ENCODE peak calls at places on chromosomes 7 and 10, in eight cellular contexts. M is stimulated activated CD4-positive, alpha-beta T cell treated with anti-CD3 and anti-CD28 coated beads, Interleukin-2, amount 100 ng/mL, for 48 hours; G is HuH-7; V is HEK293T; W is NAMALWA; Y is iPS DF 6.9; R is globus pallidus; P is fibroblast of lung. H is an unnamed sample.

GRCh38 chr7:4189151-4189570 is 492.9 kb upstream of the FOXK1 start:
- DNase-seq in M (no peak), G (no peak), V (no peak), W (no peak), Y (no peak), R (peak; percentile 59), P (peak; percentile 69), H (peak; percentile 82)

GRCh38 chr7:69114374-69114773 is 483.9 kb upstream of the AUTS2 start:
- DNase-seq in M (no peak), G (no peak), V (no peak), W (no peak), Y (no peak), R (no peak), P (peak; percentile 79), H (no peak)

GRCh38 chr10:132698211-132698751 is 87.7 kb downstream of the NKX6-2 start:
- DNase-seq in M (no peak), G (no peak), V (no peak), W (no peak), Y (no peak), R (no peak), P (no peak), H (no peak)

GRCh38 chr10:387949-388660 is 252.8 kb downstream of the ZMYND11 start:
- DNase-seq in M (no peak), G (peak; percentile 32), V (no peak), W (no peak), Y (no peak), R (peak; percentile 57), P (no peak), H (no peak)

GRCh38 chr7:45080265-45080957 is 8.4 kb downstream of the NACAD start:
- DNase-seq in M (no peak), G (no peak), V (no peak), W (peak; percentile 32), Y (no peak), R (no peak), P (no peak), H (no peak)

GRCh38 chr7:16840094-16840493 is 35.3 kb upstream of the AGR2 start:
- DNase-seq in M (no peak), G (no peak), V (no peak), W (no peak), Y (no peak), R (no peak), P (no peak), H (no peak)

GRCh38 chr10:12703141-12703540 is 298.4 kb downstream of the CCDC3 start:
- DNase-seq in M (no peak), G (no peak), V (no peak), W (no peak), Y (no peak), R (no peak), P (peak; percentile 63), H (no peak)

GRCh38 chr10:56487746-56488145 is 126.7 kb upstream of the ZWINT start:
- DNase-seq in M (no peak), G (no peak), V (no peak), W (no peak), Y (no peak), R (no peak), P (no peak), H (no peak)

GRCh38 chr10:31274310-31274709 is 44.7 kb upstream of the ZEB1 start:
- DNase-seq in M (no peak), G (no peak), V (no peak), W (no peak), Y (no peak), R (no peak), P (no peak), H (no peak)

GRCh38 chr7:155594163-155594732 is 47.9 kb upstream of the CNPY1 start:
- DNase-seq in M (no peak), G (no peak), V (no peak), W (no peak), Y (no peak), R (no peak), P (no peak), H (no peak)

GRCh38 chr7:135856356-135857144 is 107.9 kb upstream of the FAM180A start:
- DNase-seq in M (no peak), G (no peak), V (no peak), W (no peak), Y (no peak), R (no peak), P (peak; percentile 99), H (peak; percentile 92)

GRCh38 chr7:50663396-50664102 is 98.3 kb upstream of the DDC start:
- DNase-seq in M (no peak), G (no peak), V (no peak), W (no peak), Y (no peak), R (peak; percentile 65), P (no peak), H (no peak)

GRCh38 chr7:43553999-43554398 is 28.9 kb upstream of the STK17A start:
- DNase-seq in M (no peak), G (no peak), V (no peak), W (no peak), Y (no peak), R (no peak), P (peak; percentile 23), H (no peak)

GRCh38 chr10:122142652-122143237 is 128.4 kb upstream of the BTBD16 start:
- DNase-seq in M (peak; percentile 44), G (peak; percentile 72), V (peak; percentile 85), W (peak; percentile 32), Y (no peak), R (peak; percentile 63), P (no peak), H (no peak)

GRCh38 chr7:5377279-5377678 is 46.4 kb downstream of the TNRC18 start:
- DNase-seq in M (no peak), G (no peak), V (no peak), W (no peak), Y (no peak), R (no peak), P (no peak), H (no peak)

GRCh38 chr10:43845121-43845520 is 196.4 kb upstream of the ZNF32 start:
- DNase-seq in M (no peak), G (no peak), V (no peak), W (no peak), Y (no peak), R (no peak), P (no peak), H (no peak)

GRCh38 chr10:60646966-60647796 is 131.1 kb upstream of the CDK1 start:
- DNase-seq in M (peak; percentile 50), G (no peak), V (peak; percentile 35), W (peak; percentile 81), Y (peak; percentile 35), R (peak; percentile 62), P (peak; percentile 51), H (peak; percentile 59)

GRCh38 chr7:86313842-86314241 is 329.9 kb upstream of the GRM3 start:
- DNase-seq in M (no peak), G (no peak), V (no peak), W (no peak), Y (no peak), R (no peak), P (no peak), H (no peak)

GRCh38 chr10:133324198-133324792 is 12.4 kb downstream of the CALY start:
- DNase-seq in M (peak; percentile 59), G (peak; percentile 93), V (peak; percentile 79), W (peak; percentile 73), Y (no peak), R (no peak), P (peak; percentile 58), H (peak; percentile 66)

GRCh38 chr7:136142583-136142982 is 165.4 kb upstream of the MTPN start:
- DNase-seq in M (no peak), G (no peak), V (no peak), W (no peak), Y (no peak), R (no peak), P (no peak), H (no peak)

GRCh38 chr10:24340429-24340828 is 131.5 kb downstream of the KIAA1217 start:
- DNase-seq in M (no peak), G (no peak), V (no peak), W (no peak), Y (no peak), R (no peak), P (peak; percentile 28), H (no peak)

GRCh38 chr7:34622182-34622581 is 35.8 kb upstream of the NPSR1 start:
- DNase-seq in M (no peak), G (no peak), V (no peak), W (no peak), Y (no peak), R (no peak), P (no peak), H (no peak)

GRCh38 chr10:56782503-56782902 is 421.4 kb upstream of the ZWINT start:
- DNase-seq in M (no peak), G (no peak), V (no peak), W (no peak), Y (no peak), R (no peak), P (no peak), H (no peak)

GRCh38 chr7:99860281-99861127 is 16.3 kb downstream of the OR2AE1 start:
- DNase-seq in M (no peak), G (peak; percentile 68), V (no peak), W (no peak), Y (no peak), R (no peak), P (peak; percentile 97), H (peak; percentile 91)

GRCh38 chr10:123835575-123835974 is 56.0 kb downstream of the CPXM2 start:
- DNase-seq in M (no peak), G (no peak), V (no peak), W (no peak), Y (no peak), R (no peak), P (no peak), H (peak; percentile 7)

H was measured in renal cortical epithelial cell.